ENCODE peak calls at places on chromosomes 12 and 14, in eight cellular contexts. One of them, this sample, is unnamed.

GRCh38 chr12:104439137-104439536 is 17.6 kb upstream of the CHST11 start:
- DNase-seq in dorsolateral prefrontal cortex: no peak
- DNase-seq in HCT116: no peak
- DNase-seq in GM12865: no peak
- DNase-seq in GF-D8: no peak
- DNase-seq in activated CD4-positive, alpha-beta T cell treated with anti-CD3 and anti-CD28 coated beads, Interleukin-2, amount 50 U/mL, for 1 hour: no peak
- DNase-seq in GM23248: no peak
- DNase-seq in mesothelial cell of epicardium: no peak
- DNase-seq in this sample: no peak

GRCh38 chr14:55867726-55868125 is 250.5 kb upstream of the PELI2 start:
- DNase-seq in dorsolateral prefrontal cortex: no peak
- DNase-seq in HCT116: no peak
- DNase-seq in GM12865: no peak
- DNase-seq in GF-D8: no peak
- DNase-seq in activated CD4-positive, alpha-beta T cell treated with anti-CD3 and anti-CD28 coated beads, Interleukin-2, amount 50 U/mL, for 1 hour: no peak
- DNase-seq in GM23248: peak; percentile 53
- DNase-seq in mesothelial cell of epicardium: no peak
- DNase-seq in this sample: no peak

GRCh38 chr14:22319526-22320352 is 269.3 kb downstream of the DAD1 start:
- DNase-seq in dorsolateral prefrontal cortex: peak; percentile 49
- DNase-seq in HCT116: peak; percentile 53
- DNase-seq in GM12865: peak; percentile 75
- DNase-seq in GF-D8: no peak
- DNase-seq in activated CD4-positive, alpha-beta T cell treated with anti-CD3 and anti-CD28 coated beads, Interleukin-2, amount 50 U/mL, for 1 hour: no peak
- DNase-seq in GM23248: peak; percentile 68
- DNase-seq in mesothelial cell of epicardium: no peak
- DNase-seq in this sample: peak; percentile 59

GRCh38 chr12:59088673-59089072 is 168.4 kb upstream of the LRIG3 start:
- DNase-seq in dorsolateral prefrontal cortex: no peak
- DNase-seq in HCT116: no peak
- DNase-seq in GM12865: no peak
- DNase-seq in GF-D8: no peak
- DNase-seq in activated CD4-positive, alpha-beta T cell treated with anti-CD3 and anti-CD28 coated beads, Interleukin-2, amount 50 U/mL, for 1 hour: no peak
- DNase-seq in GM23248: peak; percentile 62
- DNase-seq in mesothelial cell of epicardium: no peak
- DNase-seq in this sample: no peak

GRCh38 chr12:50633950-50634349 is 129.2 kb downstream of the DIP2B start:
- DNase-seq in dorsolateral prefrontal cortex: no peak
- DNase-seq in HCT116: no peak
- DNase-seq in GM12865: no peak
- DNase-seq in GF-D8: no peak
- DNase-seq in activated CD4-positive, alpha-beta T cell treated with anti-CD3 and anti-CD28 coated beads, Interleukin-2, amount 50 U/mL, for 1 hour: no peak
- DNase-seq in GM23248: peak; percentile 93
- DNase-seq in mesothelial cell of epicardium: no peak
- DNase-seq in this sample: no peak

GRCh38 chr12:126362964-126363363 is 1297.7 kb downstream of the AACS start:
- DNase-seq in dorsolateral prefrontal cortex: no peak
- DNase-seq in HCT116: no peak
- DNase-seq in GM12865: no peak
- DNase-seq in GF-D8: no peak
- DNase-seq in activated CD4-positive, alpha-beta T cell treated with anti-CD3 and anti-CD28 coated beads, Interleukin-2, amount 50 U/mL, for 1 hour: no peak
- DNase-seq in GM23248: no peak
- DNase-seq in mesothelial cell of epicardium: no peak
- DNase-seq in this sample: no peak

GRCh38 chr12:11081987-11082386 is 10.1 kb downstream of the TAS2R43 start:
- DNase-seq in dorsolateral prefrontal cortex: no peak
- DNase-seq in HCT116: no peak
- DNase-seq in GM12865: no peak
- DNase-seq in GF-D8: no peak
- DNase-seq in activated CD4-positive, alpha-beta T cell treated with anti-CD3 and anti-CD28 coated beads, Interleukin-2, amount 50 U/mL, for 1 hour: no peak
- DNase-seq in GM23248: no peak
- DNase-seq in mesothelial cell of epicardium: no peak
- DNase-seq in this sample: no peak

GRCh38 chr12:22286569-22286968 is 47.9 kb downstream of the ST8SIA1 start:
- DNase-seq in dorsolateral prefrontal cortex: no peak
- DNase-seq in HCT116: no peak
- DNase-seq in GM12865: no peak
- DNase-seq in GF-D8: no peak
- DNase-seq in activated CD4-positive, alpha-beta T cell treated with anti-CD3 and anti-CD28 coated beads, Interleukin-2, amount 50 U/mL, for 1 hour: no peak
- DNase-seq in GM23248: peak; percentile 79
- DNase-seq in mesothelial cell of epicardium: no peak
- DNase-seq in this sample: no peak

GRCh38 chr14:58787601-58788000 is 149.8 kb downstream of the DACT1 start:
- DNase-seq in dorsolateral prefrontal cortex: no peak
- DNase-seq in HCT116: no peak
- DNase-seq in GM12865: no peak
- DNase-seq in GF-D8: no peak
- DNase-seq in activated CD4-positive, alpha-beta T cell treated with anti-CD3 and anti-CD28 coated beads, Interleukin-2, amount 50 U/mL, for 1 hour: no peak
- DNase-seq in GM23248: peak; percentile 42
- DNase-seq in mesothelial cell of epicardium: no peak
- DNase-seq in this sample: no peak

GRCh38 chr14:59576332-59577294 is at the start of gene CCDC175:
- DNase-seq in dorsolateral prefrontal cortex: peak; percentile 87
- DNase-seq in HCT116: peak; percentile 60
- DNase-seq in GM12865: peak; percentile 89
- DNase-seq in GF-D8: no peak
- DNase-seq in activated CD4-positive, alpha-beta T cell treated with anti-CD3 and anti-CD28 coated beads, Interleukin-2, amount 50 U/mL, for 1 hour: peak; percentile 76
- DNase-seq in GM23248: peak; percentile 92
- DNase-seq in mesothelial cell of epicardium: peak; percentile 90
- DNase-seq in this sample: peak; percentile 69

GRCh38 chr12:27342551-27342950 is 9.9 kb downstream of the BMAL2 start:
- DNase-seq in dorsolateral prefrontal cortex: no peak
- DNase-seq in HCT116: no peak
- DNase-seq in GM12865: no peak
- DNase-seq in GF-D8: no peak
- DNase-seq in activated CD4-positive, alpha-beta T cell treated with anti-CD3 and anti-CD28 coated beads, Interleukin-2, amount 50 U/mL, for 1 hour: no peak
- DNase-seq in GM23248: peak; percentile 32
- DNase-seq in mesothelial cell of epicardium: no peak
- DNase-seq in this sample: no peak

GRCh38 chr14:76252471-76252870 is 100.7 kb downstream of the GPATCH2L start:
- DNase-seq in dorsolateral prefrontal cortex: no peak
- DNase-seq in HCT116: no peak
- DNase-seq in GM12865: no peak
- DNase-seq in GF-D8: no peak
- DNase-seq in activated CD4-positive, alpha-beta T cell treated with anti-CD3 and anti-CD28 coated beads, Interleukin-2, amount 50 U/mL, for 1 hour: no peak
- DNase-seq in GM23248: no peak
- DNase-seq in mesothelial cell of epicardium: no peak
- DNase-seq in this sample: peak; percentile 2

GRCh38 chr12:32820376-32820931 is 64.8 kb upstream of the YARS2 start:
- DNase-seq in dorsolateral prefrontal cortex: no peak
- DNase-seq in HCT116: no peak
- DNase-seq in GM12865: no peak
- DNase-seq in GF-D8: no peak
- DNase-seq in activated CD4-positive, alpha-beta T cell treated with anti-CD3 and anti-CD28 coated beads, Interleukin-2, amount 50 U/mL, for 1 hour: no peak
- DNase-seq in GM23248: no peak
- DNase-seq in mesothelial cell of epicardium: no peak
- DNase-seq in this sample: no peak

GRCh38 chr14:59630281-59630963 is 53.8 kb upstream of the CCDC175 start:
- DNase-seq in dorsolateral prefrontal cortex: peak; percentile 79
- DNase-seq in HCT116: no peak
- DNase-seq in GM12865: no peak
- DNase-seq in GF-D8: no peak
- DNase-seq in activated CD4-positive, alpha-beta T cell treated with anti-CD3 and anti-CD28 coated beads, Interleukin-2, amount 50 U/mL, for 1 hour: no peak
- DNase-seq in GM23248: peak; percentile 30
- DNase-seq in mesothelial cell of epicardium: peak; percentile 39
- DNase-seq in this sample: no peak

GRCh38 chr14:96002511-96002884 is 36.7 kb upstream of the C14orf132 start:
- DNase-seq in dorsolateral prefrontal cortex: no peak
- DNase-seq in HCT116: no peak
- DNase-seq in GM12865: no peak
- DNase-seq in GF-D8: no peak
- DNase-seq in activated CD4-positive, alpha-beta T cell treated with anti-CD3 and anti-CD28 coated beads, Interleukin-2, amount 50 U/mL, for 1 hour: no peak
- DNase-seq in GM23248: no peak
- DNase-seq in mesothelial cell of epicardium: no peak
- DNase-seq in this sample: no peak

GRCh38 chr14:106021832-106022231 is 495.4 kb downstream of the TMEM121 start:
- DNase-seq in dorsolateral prefrontal cortex: no peak
- DNase-seq in HCT116: no peak
- DNase-seq in GM12865: no peak
- DNase-seq in GF-D8: no peak
- DNase-seq in activated CD4-positive, alpha-beta T cell treated with anti-CD3 and anti-CD28 coated beads, Interleukin-2, amount 50 U/mL, for 1 hour: no peak
- DNase-seq in GM23248: no peak
- DNase-seq in mesothelial cell of epicardium: no peak
- DNase-seq in this sample: no peak

GRCh38 chr12:26948309-26948708 is 10.0 kb downstream of the FGFR1OP2 start:
- DNase-seq in dorsolateral prefrontal cortex: no peak
- DNase-seq in HCT116: no peak
- DNase-seq in GM12865: no peak
- DNase-seq in GF-D8: no peak
- DNase-seq in activated CD4-positive, alpha-beta T cell treated with anti-CD3 and anti-CD28 coated beads, Interleukin-2, amount 50 U/mL, for 1 hour: no peak
- DNase-seq in GM23248: no peak
- DNase-seq in mesothelial cell of epicardium: no peak
- DNase-seq in this sample: no peak

GRCh38 chr14:99655521-99655920 is 10.6 kb downstream of the HHIPL1 start:
- DNase-seq in dorsolateral prefrontal cortex: no peak
- DNase-seq in HCT116: no peak
- DNase-seq in GM12865: no peak
- DNase-seq in GF-D8: no peak
- DNase-seq in activated CD4-positive, alpha-beta T cell treated with anti-CD3 and anti-CD28 coated beads, Interleukin-2, amount 50 U/mL, for 1 hour: no peak
- DNase-seq in GM23248: peak; percentile 67
- DNase-seq in mesothelial cell of epicardium: no peak
- DNase-seq in this sample: no peak

GRCh38 chr12:28308891-28309290 is 118.6 kb downstream of the CCDC91 start:
- DNase-seq in dorsolateral prefrontal cortex: no peak
- DNase-seq in HCT116: no peak
- DNase-seq in GM12865: no peak
- DNase-seq in GF-D8: no peak
- DNase-seq in activated CD4-positive, alpha-beta T cell treated with anti-CD3 and anti-CD28 coated beads, Interleukin-2, amount 50 U/mL, for 1 hour: no peak
- DNase-seq in GM23248: no peak
- DNase-seq in mesothelial cell of epicardium: no peak
- DNase-seq in this sample: no peak

GRCh38 chr12:16062611-16063010 is 151.5 kb downstream of the DERA start:
- DNase-seq in dorsolateral prefrontal cortex: no peak
- DNase-seq in HCT116: no peak
- DNase-seq in GM12865: no peak
- DNase-seq in GF-D8: no peak
- DNase-seq in activated CD4-positive, alpha-beta T cell treated with anti-CD3 and anti-CD28 coated beads, Interleukin-2, amount 50 U/mL, for 1 hour: no peak
- DNase-seq in GM23248: peak; percentile 42
- DNase-seq in mesothelial cell of epicardium: no peak
- DNase-seq in this sample: no peak

GRCh38 chr14:57943038-57943437 is 77.1 kb upstream of the SLC35F4 start:
- DNase-seq in dorsolateral prefrontal cortex: no peak
- DNase-seq in HCT116: no peak
- DNase-seq in GM12865: no peak
- DNase-seq in GF-D8: no peak
- DNase-seq in activated CD4-positive, alpha-beta T cell treated with anti-CD3 and anti-CD28 coated beads, Interleukin-2, amount 50 U/mL, for 1 hour: no peak
- DNase-seq in GM23248: no peak
- DNase-seq in mesothelial cell of epicardium: no peak
- DNase-seq in this sample: no peak

GRCh38 chr12:104054681-104055346 is 4.8 kb upstream of the GLT8D2 start:
- DNase-seq in dorsolateral prefrontal cortex: no peak
- DNase-seq in HCT116: no peak
- DNase-seq in GM12865: no peak
- DNase-seq in GF-D8: no peak
- DNase-seq in activated CD4-positive, alpha-beta T cell treated with anti-CD3 and anti-CD28 coated beads, Interleukin-2, amount 50 U/mL, for 1 hour: no peak
- DNase-seq in GM23248: no peak
- DNase-seq in mesothelial cell of epicardium: no peak
- DNase-seq in this sample: no peak

GRCh38 chr14:61478971-61479473 is 157.6 kb downstream of the PRKCH start:
- DNase-seq in dorsolateral prefrontal cortex: no peak
- DNase-seq in HCT116: no peak
- DNase-seq in GM12865: peak; percentile 79
- DNase-seq in GF-D8: no peak
- DNase-seq in activated CD4-positive, alpha-beta T cell treated with anti-CD3 and anti-CD28 coated beads, Interleukin-2, amount 50 U/mL, for 1 hour: no peak
- DNase-seq in GM23248: no peak
- DNase-seq in mesothelial cell of epicardium: no peak
- DNase-seq in this sample: no peak

GRCh38 chr14:61569783-61570182 is 125.5 kb upstream of the HIF1A start:
- DNase-seq in dorsolateral prefrontal cortex: no peak
- DNase-seq in HCT116: no peak
- DNase-seq in GM12865: no peak
- DNase-seq in GF-D8: peak; percentile 75
- DNase-seq in activated CD4-positive, alpha-beta T cell treated with anti-CD3 and anti-CD28 coated beads, Interleukin-2, amount 50 U/mL, for 1 hour: peak; percentile 14
- DNase-seq in GM23248: peak; percentile 95
- DNase-seq in mesothelial cell of epicardium: no peak
- DNase-seq in this sample: no peak

GRCh38 chr12:24711056-24711455 is 237.8 kb downstream of the BCAT1 start:
- DNase-seq in dorsolateral prefrontal cortex: no peak
- DNase-seq in HCT116: no peak
- DNase-seq in GM12865: no peak
- DNase-seq in GF-D8: no peak
- DNase-seq in activated CD4-positive, alpha-beta T cell treated with anti-CD3 and anti-CD28 coated beads, Interleukin-2, amount 50 U/mL, for 1 hour: no peak
- DNase-seq in GM23248: no peak
- DNase-seq in mesothelial cell of epicardium: no peak
- DNase-seq in this sample: no peak

GRCh38 chr12:25644964-25645363 is 91.9 kb upstream of the LMNTD1 start:
- DNase-seq in dorsolateral prefrontal cortex: no peak
- DNase-seq in HCT116: no peak
- DNase-seq in GM12865: no peak
- DNase-seq in GF-D8: no peak
- DNase-seq in activated CD4-positive, alpha-beta T cell treated with anti-CD3 and anti-CD28 coated beads, Interleukin-2, amount 50 U/mL, for 1 hour: no peak
- DNase-seq in GM23248: peak; percentile 5
- DNase-seq in mesothelial cell of epicardium: no peak
- DNase-seq in this sample: no peak

GRCh38 chr12:50551866-50552265 is 47.1 kb downstream of the DIP2B start:
- DNase-seq in dorsolateral prefrontal cortex: no peak
- DNase-seq in HCT116: no peak
- DNase-seq in GM12865: no peak
- DNase-seq in GF-D8: no peak
- DNase-seq in activated CD4-positive, alpha-beta T cell treated with anti-CD3 and anti-CD28 coated beads, Interleukin-2, amount 50 U/mL, for 1 hour: no peak
- DNase-seq in GM23248: no peak
- DNase-seq in mesothelial cell of epicardium: no peak
- DNase-seq in this sample: no peak

GRCh38 chr14:66330916-66331315 is 155.3 kb upstream of the CCDC196 start:
- DNase-seq in dorsolateral prefrontal cortex: no peak
- DNase-seq in HCT116: no peak
- DNase-seq in GM12865: no peak
- DNase-seq in GF-D8: no peak
- DNase-seq in activated CD4-positive, alpha-beta T cell treated with anti-CD3 and anti-CD28 coated beads, Interleukin-2, amount 50 U/mL, for 1 hour: no peak
- DNase-seq in GM23248: peak; percentile 36
- DNase-seq in mesothelial cell of epicardium: no peak
- DNase-seq in this sample: no peak

GRCh38 chr14:20468773-20469241 is 399 bp upstream of the PNP start:
- DNase-seq in dorsolateral prefrontal cortex: no peak
- DNase-seq in HCT116: no peak
- DNase-seq in GM12865: no peak
- DNase-seq in GF-D8: no peak
- DNase-seq in activated CD4-positive, alpha-beta T cell treated with anti-CD3 and anti-CD28 coated beads, Interleukin-2, amount 50 U/mL, for 1 hour: no peak
- DNase-seq in GM23248: peak; percentile 49
- DNase-seq in mesothelial cell of epicardium: no peak
- DNase-seq in this sample: no peak

GRCh38 chr12:15227004-15227679 is 5.9 kb upstream of the RERG start:
- DNase-seq in dorsolateral prefrontal cortex: no peak
- DNase-seq in HCT116: peak; percentile 42
- DNase-seq in GM12865: peak; percentile 34
- DNase-seq in GF-D8: no peak
- DNase-seq in activated CD4-positive, alpha-beta T cell treated with anti-CD3 and anti-CD28 coated beads, Interleukin-2, amount 50 U/mL, for 1 hour: peak; percentile 21
- DNase-seq in GM23248: peak; percentile 81
- DNase-seq in mesothelial cell of epicardium: no peak
- DNase-seq in this sample: no peak

GRCh38 chr14:60350366-60350720 is 101.3 kb downstream of the PPM1A start:
- DNase-seq in dorsolateral prefrontal cortex: no peak
- DNase-seq in HCT116: no peak
- DNase-seq in GM12865: no peak
- DNase-seq in GF-D8: no peak
- DNase-seq in activated CD4-positive, alpha-beta T cell treated with anti-CD3 and anti-CD28 coated beads, Interleukin-2, amount 50 U/mL, for 1 hour: no peak
- DNase-seq in GM23248: peak; percentile 5
- DNase-seq in mesothelial cell of epicardium: no peak
- DNase-seq in this sample: no peak

GRCh38 chr12:54229624-54230212 is 40.9 kb upstream of the SMUG1 start:
- DNase-seq in dorsolateral prefrontal cortex: no peak
- DNase-seq in HCT116: peak; percentile 60
- DNase-seq in GM12865: peak; percentile 40
- DNase-seq in GF-D8: no peak
- DNase-seq in activated CD4-positive, alpha-beta T cell treated with anti-CD3 and anti-CD28 coated beads, Interleukin-2, amount 50 U/mL, for 1 hour: no peak
- DNase-seq in GM23248: peak; percentile 98
- DNase-seq in mesothelial cell of epicardium: no peak
- DNase-seq in this sample: no peak

GRCh38 chr14:98665019-98665418 is 607.0 kb downstream of the BCL11B start:
- DNase-seq in dorsolateral prefrontal cortex: no peak
- DNase-seq in HCT116: no peak
- DNase-seq in GM12865: no peak
- DNase-seq in GF-D8: no peak
- DNase-seq in activated CD4-positive, alpha-beta T cell treated with anti-CD3 and anti-CD28 coated beads, Interleukin-2, amount 50 U/mL, for 1 hour: no peak
- DNase-seq in GM23248: no peak
- DNase-seq in mesothelial cell of epicardium: no peak
- DNase-seq in this sample: no peak